ENCODE peak calls at places on chromosomes 2 and 18, in nine cellular contexts. Y is IMR-90, K is OCI-LY7, H is heart left ventricle, W is A549, A is right lobe of liver, D is mesendoderm, B is heart right ventricle, Z is GM23248. T is an unnamed sample.

GRCh38 chr18:79940814-79941472 is 10.5 kb downstream of the SLC66A2 start:
- DNase-seq in Y (no peak), K (no peak), H (no peak), W (no peak), A (peak), D (no peak), B (no peak), Z (no peak), T (peak)

GRCh38 chr2:197931661-197932312 is 127.4 kb downstream of the PLCL1 start:
- DNase-seq in Y (peak), K (no peak), H (no peak), W (no peak), A (no peak), D (no peak), B (no peak), Z (peak), T (no peak)

GRCh38 chr2:187618813-187619212 is 64.6 kb upstream of the TFPI start:
- DNase-seq in Y (peak), K (no peak), H (no peak), W (no peak), A (no peak), D (peak), B (no peak), Z (peak), T (no peak)

GRCh38 chr2:201233192-201234166 is 26.9 kb upstream of the CASP8 start:
- DNase-seq in Y (no peak), K (peak), H (peak), W (peak), A (peak), D (peak), B (peak), Z (peak), T (peak)

GRCh38 chr2:11203480-11203879 is 48.2 kb downstream of the SLC66A3 start:
- DNase-seq in Y (peak), K (no peak), H (no peak), W (peak), A (no peak), D (no peak), B (no peak), Z (peak), T (no peak)

GRCh38 chr2:133986076-133986837 is 267.6 kb upstream of the MGAT5 start:
- DNase-seq in Y (peak), K (no peak), H (peak), W (no peak), A (no peak), D (peak), B (no peak), Z (peak), T (no peak)

GRCh38 chr2:82993631-82994030 is 1465.4 kb downstream of the SUCLG1 start:
- DNase-seq in Y (no peak), K (no peak), H (no peak), W (peak), A (no peak), D (peak), B (no peak), Z (no peak), T (no peak)

GRCh38 chr18:76460482-76460881 is 34.6 kb downstream of the ZNF516 start:
- DNase-seq in Y (peak), K (no peak), H (peak), W (no peak), A (no peak), D (no peak), B (no peak), Z (peak), T (no peak)

GRCh38 chr2:85761512-85761944 is 7.7 kb downstream of the ATOH8 start:
- DNase-seq in Y (no peak), K (no peak), H (no peak), W (no peak), A (no peak), D (no peak), B (no peak), Z (no peak), T (no peak)

GRCh38 chr2:240646900-240647502 is 21.7 kb downstream of the GPR35 start:
- DNase-seq in Y (no peak), K (no peak), H (no peak), W (no peak), A (no peak), D (no peak), B (no peak), Z (no peak), T (no peak)

GRCh38 chr18:43800584-43800983 is 523.3 kb upstream of the SYT4 start:
- DNase-seq in Y (no peak), K (no peak), H (no peak), W (no peak), A (no peak), D (no peak), B (no peak), Z (no peak), T (no peak)

GRCh38 chr2:6297238-6297637 is 568.5 kb downstream of the CMPK2 start:
- DNase-seq in Y (no peak), K (no peak), H (no peak), W (no peak), A (no peak), D (no peak), B (no peak), Z (no peak), T (no peak)

GRCh38 chr2:9674931-9675330 is 44.1 kb upstream of the YWHAQ start:
- DNase-seq in Y (no peak), K (no peak), H (no peak), W (no peak), A (no peak), D (no peak), B (no peak), Z (no peak), T (no peak)

GRCh38 chr2:8427211-8427610 is 254.6 kb upstream of the ID2 start:
- DNase-seq in Y (no peak), K (no peak), H (no peak), W (no peak), A (no peak), D (no peak), B (no peak), Z (no peak), T (no peak)

GRCh38 chr2:9217838-9218770 is 11.5 kb downstream of the ASAP2 start:
- DNase-seq in Y (no peak), K (no peak), H (no peak), W (no peak), A (no peak), D (peak), B (no peak), Z (peak), T (no peak)

GRCh38 chr2:132593171-132593570 is 76.8 kb downstream of the LYPD1 start:
- DNase-seq in Y (peak), K (no peak), H (no peak), W (no peak), A (no peak), D (peak), B (no peak), Z (no peak), T (no peak)

GRCh38 chr18:26792661-26793060 is 72.8 kb downstream of the AQP4 start:
- DNase-seq in Y (peak), K (no peak), H (no peak), W (peak), A (no peak), D (peak), B (no peak), Z (peak), T (no peak)

GRCh38 chr2:226490172-226490571 is 309.4 kb downstream of the IRS1 start:
- DNase-seq in Y (peak), K (no peak), H (no peak), W (no peak), A (no peak), D (no peak), B (no peak), Z (peak), T (no peak)

GRCh38 chr18:47847635-47848034 is 82.8 kb downstream of the SMAD2 start:
- DNase-seq in Y (no peak), K (no peak), H (no peak), W (no peak), A (no peak), D (no peak), B (no peak), Z (no peak), T (no peak)

GRCh38 chr2:182077023-182077422 is 91.4 kb downstream of the PPP1R1C start:
- DNase-seq in Y (peak), K (no peak), H (no peak), W (no peak), A (no peak), D (no peak), B (no peak), Z (no peak), T (no peak)

GRCh38 chr18:77016133-77016839 is 116.3 kb downstream of the MBP start:
- DNase-seq in Y (no peak), K (no peak), H (no peak), W (no peak), A (no peak), D (no peak), B (no peak), Z (no peak), T (no peak)

GRCh38 chr2:167758292-167758691 is 489.1 kb downstream of the STK39 start:
- DNase-seq in Y (no peak), K (no peak), H (no peak), W (no peak), A (no peak), D (peak), B (no peak), Z (no peak), T (no peak)

GRCh38 chr2:115165529-115166109 is 723.2 kb downstream of the DPP10 start:
- DNase-seq in Y (peak), K (peak), H (no peak), W (peak), A (no peak), D (peak), B (no peak), Z (peak), T (no peak)

GRCh38 chr2:218806346-218806978 is 24.5 kb downstream of the CYP27A1 start:
- DNase-seq in Y (peak), K (no peak), H (peak), W (peak), A (no peak), D (peak), B (peak), Z (peak), T (peak)

GRCh38 chr2:207122914-207123744 is 42.6 kb downstream of the KLF7 start:
- DNase-seq in Y (no peak), K (no peak), H (no peak), W (no peak), A (no peak), D (peak), B (no peak), Z (no peak), T (no peak)

GRCh38 chr2:241739651-241740050 is 5.2 kb downstream of the D2HGDH start:
- DNase-seq in Y (peak), K (no peak), H (no peak), W (no peak), A (no peak), D (no peak), B (no peak), Z (peak), T (no peak)
- H3K4me3 ChIP-seq in Y (no peak), K (no peak), H (no peak), W (no peak), A (no peak), D (no peak), B (no peak), Z (no peak), T (no peak)

GRCh38 chr18:55779461-55779710 is 191.4 kb upstream of the TCF4 start:
- DNase-seq in Y (no peak), K (no peak), H (peak), W (no peak), A (no peak), D (peak), B (peak), Z (peak), T (no peak)
- H3K27ac ChIP-seq in Y (no peak), K (no peak), H (peak), W (no peak), A (peak), D (peak), B (peak), Z (no peak), T (peak)

GRCh38 chr2:239275871-239276812 is 124.7 kb downstream of the HDAC4 start:
- DNase-seq in Y (no peak), K (no peak), H (peak), W (peak), A (no peak), D (no peak), B (peak), Z (peak), T (peak)
- H3K4me3 ChIP-seq in Y (no peak), K (no peak), H (no peak), W (peak), A (no peak), D (no peak), B (no peak), Z (peak), T (no peak)

DNA sequence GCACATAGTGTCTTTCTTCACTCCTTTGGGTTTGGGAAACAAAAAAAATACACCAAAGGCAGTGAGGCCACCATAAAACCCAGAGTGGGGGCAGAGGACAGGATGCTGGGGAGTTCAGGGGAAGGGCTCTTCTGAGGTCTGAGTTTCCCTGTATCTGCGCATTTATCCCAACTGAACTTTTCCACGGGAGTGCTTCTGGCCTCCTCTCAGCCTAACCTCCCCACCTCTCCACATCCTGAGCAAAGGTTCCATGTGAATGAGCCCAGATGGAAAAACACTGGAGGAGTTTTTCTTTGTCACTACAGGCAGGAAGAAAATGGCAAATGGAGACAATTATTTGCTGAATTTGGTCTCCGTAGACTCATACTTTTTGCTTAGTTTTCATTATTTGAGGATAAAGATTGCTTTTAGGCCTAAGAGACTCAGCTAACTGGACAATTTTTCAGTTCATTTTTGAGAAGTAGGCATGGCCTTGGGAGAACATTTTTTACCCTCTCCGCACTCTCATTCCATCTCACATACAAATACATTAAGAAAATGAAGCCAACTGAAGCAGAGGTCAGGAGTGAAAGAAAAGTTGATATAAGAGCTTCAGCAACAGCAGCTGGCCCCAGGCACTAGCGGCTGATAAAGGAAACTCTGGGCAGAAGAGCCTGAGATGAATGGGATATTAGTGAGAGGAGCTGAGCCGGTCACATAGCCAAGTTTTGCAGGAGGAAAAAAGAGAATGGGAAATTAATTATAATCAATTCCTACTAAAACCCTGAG is 82.6 kb upstream of the CYP1B1 start:
- DNase-seq in Y (peak), K (no peak), H (no peak), W (no peak), A (no peak), D (no peak), B (no peak), Z (no peak), T (no peak)
- H3K27ac ChIP-seq in Y (peak), K (no peak), H (peak), W (no peak), A (no peak), D (no peak), B (peak), Z (no peak), T (no peak)

GRCh38 chr18:46335551-46336059 is 231.4 kb downstream of the HAUS1 start:
- DNase-seq in Y (no peak), K (no peak), H (no peak), W (no peak), A (no peak), D (peak), B (no peak), Z (no peak), T (no peak)
- H3K4me3 ChIP-seq in Y (no peak), K (no peak), H (no peak), W (no peak), A (peak), D (peak), B (peak), Z (no peak), T (no peak)

GRCh38 chr2:36497570-36498163 is 100.3 kb downstream of the FEZ2 start:
- DNase-seq in Y (peak), K (no peak), H (no peak), W (no peak), A (no peak), D (no peak), B (no peak), Z (no peak), T (no peak)

GRCh38 chr2:36499128-36499820 is 98.7 kb downstream of the FEZ2 start:
- DNase-seq in Y (no peak), K (no peak), H (no peak), W (no peak), A (no peak), D (no peak), B (no peak), Z (no peak), T (no peak)

GRCh38 chr2:36502081-36502480 is 95.9 kb downstream of the FEZ2 start:
- DNase-seq in Y (no peak), K (no peak), H (no peak), W (no peak), A (no peak), D (no peak), B (no peak), Z (no peak), T (no peak)

GRCh38 chr2:36500072-36500471 is 97.9 kb downstream of the FEZ2 start:
- DNase-seq in Y (no peak), K (no peak), H (no peak), W (no peak), A (no peak), D (no peak), B (no peak), Z (no peak), T (no peak)
- H3K27ac ChIP-seq in Y (peak), K (no peak), H (no peak), W (no peak), A (no peak), D (no peak), B (no peak), Z (no peak), T (no peak)

GRCh38 chr18:58998421-58999203 is 133.9 kb downstream of the ZNF532 start:
- DNase-seq in Y (peak), K (peak), H (peak), W (peak), A (no peak), D (peak), B (peak), Z (peak), T (peak)
- H3K4me3 ChIP-seq in Y (peak), K (peak), H (no peak), W (no peak), A (no peak), D (no peak), B (peak), Z (peak), T (no peak)

DNA sequence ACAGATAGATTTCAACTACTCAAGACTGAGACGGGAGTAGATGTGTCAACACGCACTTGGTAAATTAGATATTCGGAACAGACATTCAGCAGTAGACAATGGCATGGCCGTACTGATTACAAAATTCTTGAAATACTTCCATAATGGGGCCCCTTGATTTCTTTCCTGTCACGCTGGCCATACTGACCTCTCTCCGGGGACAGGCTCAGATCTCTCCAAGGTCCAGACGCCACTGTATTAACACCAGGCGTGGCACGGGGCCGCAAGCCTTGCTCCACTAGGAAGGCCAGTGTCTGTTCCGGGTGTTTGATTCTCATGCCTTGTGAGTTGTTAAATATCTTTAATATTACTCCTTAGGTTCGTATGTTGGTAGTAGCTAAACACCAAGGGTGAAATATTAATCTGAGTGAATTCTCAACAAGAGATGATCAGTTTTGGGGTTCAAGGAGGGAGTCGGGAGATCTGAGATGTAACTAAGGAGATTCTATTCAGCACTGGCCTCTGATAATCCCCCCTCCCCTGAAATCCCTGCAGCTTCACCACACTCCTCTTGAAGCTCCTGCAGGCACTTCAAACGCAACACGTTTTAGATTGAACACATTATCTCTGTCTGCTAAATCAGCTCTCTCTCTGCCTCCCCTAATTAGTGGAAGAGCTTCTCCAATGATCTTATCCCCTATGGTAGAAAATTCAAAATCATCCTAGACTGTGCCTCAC is 2.2 kb upstream of the EHD3 start:
- DNase-seq in Y (no peak), K (no peak), H (no peak), W (no peak), A (no peak), D (peak), B (no peak), Z (no peak), T (no peak)
- H3K27ac ChIP-seq in Y (no peak), K (no peak), H (peak), W (no peak), A (no peak), D (no peak), B (peak), Z (no peak), T (no peak)

GRCh38 chr2:216634317-216635148 is 1.3 kb downstream of the IGFBP2 start:
- DNase-seq in Y (no peak), K (no peak), H (no peak), W (no peak), A (no peak), D (peak), B (no peak), Z (no peak), T (peak)

GRCh38 chr2:216633616-216634316 is 546 bp downstream of the IGFBP2 start:
- DNase-seq in Y (no peak), K (no peak), H (no peak), W (peak), A (no peak), D (peak), B (no peak), Z (peak), T (peak)

GRCh38 chr2:216632952-216633615 is at the start of gene IGFBP2:
- DNase-seq in Y (peak), K (no peak), H (peak), W (peak), A (peak), D (peak), B (peak), Z (peak), T (peak)

GRCh38 chr2:216635171-216635570 is 2.0 kb downstream of the IGFBP2 start:
- DNase-seq in Y (no peak), K (no peak), H (no peak), W (no peak), A (no peak), D (peak), B (no peak), Z (no peak), T (no peak)

GRCh38 chr2:216632321-216632951 is 784 bp upstream of the IGFBP2 start:
- DNase-seq in Y (no peak), K (no peak), H (no peak), W (no peak), A (no peak), D (peak), B (no peak), Z (no peak), T (no peak)
- H3K4me3 ChIP-seq in Y (no peak), K (no peak), H (no peak), W (peak), A (peak), D (peak), B (peak), Z (peak), T (no peak)

T was measured in transverse colon.